ENCODE peak calls at places on chromosomes 12 and 14, in four cellular contexts. D is amniotic epithelial cell; G is activated CD4-positive, alpha-beta T cell treated with anti-CD3 and anti-CD28 coated beads, Interleukin-2, amount 10 ng/mL, durations not matched to agents 7 days and 5 days; F is hippocampal formation. E is an unnamed sample.

GRCh38 chr12:76927170-76927784 is 48.5 kb upstream of the CSRP2 start:
- DNase-seq in F (no peak), G (peak; percentile 38), D (peak; percentile 40), E (peak; percentile 56)

GRCh38 chr14:30610719-30611388 is 11.3 kb upstream of the SCFD1 start:
- DNase-seq in G (peak; percentile 28), D (peak; percentile 73), F (peak; percentile 32), E (peak; percentile 84)

GRCh38 chr12:2673966-2674810 is 120.6 kb upstream of the FKBP4 start:
- DNase-seq in D (no peak), G (no peak), F (no peak), E (no peak)

GRCh38 chr14:78690836-78691235 is 520.7 kb downstream of the NRXN3 start:
- DNase-seq in D (no peak), F (no peak), G (no peak), E (no peak)

GRCh38 chr12:83470749-83471148 is 784.0 kb downstream of the TMTC2 start:
- DNase-seq in D (no peak), G (no peak), F (no peak), E (no peak)

GRCh38 chr12:115873416-115874082 is 403.9 kb downstream of the MED13L start:
- DNase-seq in D (no peak), F (no peak), G (no peak), E (no peak)

GRCh38 chr14:104928391-104929133 is 3.9 kb downstream of the PLD4 start:
- DNase-seq in D (no peak), G (no peak), F (no peak), E (no peak)

GRCh38 chr12:117404940-117405339 is 43.5 kb upstream of the NOS1 start:
- DNase-seq in G (no peak), F (no peak), D (no peak), E (no peak)

GRCh38 chr12:132266370-132266769 is 63.0 kb downstream of the GALNT9 start:
- DNase-seq in G (no peak), D (no peak), F (no peak), E (no peak)

GRCh38 chr14:92531151-92531873 is 17.7 kb downstream of the RIN3 start:
- DNase-seq in G (no peak), F (no peak), D (no peak), E (no peak)

GRCh38 chr12:100142851-100143559 is at the start of gene BLTP3B:
- DNase-seq in D (peak; percentile 52), F (peak; percentile 92), G (peak; percentile 87), E (peak; percentile 75)

GRCh38 chr12:70543444-70543843 is 93.8 kb downstream of the PTPRB start:
- DNase-seq in F (no peak), G (no peak), D (peak; percentile 91), E (peak; percentile 100)

GRCh38 chr12:75823475-75823874 is 208.1 kb downstream of the PHLDA1 start:
- DNase-seq in G (no peak), F (no peak), D (no peak), E (no peak)

GRCh38 chr14:55847766-55848165 is 267.8 kb downstream of the KTN1 start:
- DNase-seq in F (no peak), G (no peak), D (peak; percentile 34), E (peak; percentile 60)

GRCh38 chr12:120162763-120163162 is 31.8 kb downstream of the GCN1 start:
- DNase-seq in F (no peak), D (no peak), G (no peak), E (no peak)

GRCh38 chr14:93926209-93926872 is 803 bp upstream of the FAM181A start:
- DNase-seq in G (no peak), F (peak; percentile 60), D (no peak), E (no peak)

GRCh38 chr12:27896419-27896990 is 76.0 kb downstream of the PTHLH start:
- DNase-seq in D (no peak), G (no peak), F (no peak), E (peak; percentile 12)

GRCh38 chr12:123897221-123897620 is 75.4 kb downstream of the CCDC92 start:
- DNase-seq in G (no peak), D (peak; percentile 51), F (no peak), E (peak; percentile 17)

GRCh38 chr12:53214687-53215455 is 7.8 kb upstream of the ITGB7 start:
- DNase-seq in D (no peak), F (no peak), G (no peak), E (no peak)

GRCh38 chr14:21498540-21499526 is 12.3 kb downstream of the METTL3 start:
- DNase-seq in G (peak; percentile 58), F (no peak), D (peak; percentile 42), E (peak; percentile 64)

GRCh38 chr12:105892362-105892910 is 246.3 kb downstream of the NUAK1 start:
- DNase-seq in D (no peak), F (no peak), G (no peak), E (no peak)

GRCh38 chr12:39144613-39145061 is 239.2 kb upstream of the CPNE8 start:
- DNase-seq in F (no peak), G (no peak), D (no peak), E (no peak)

GRCh38 chr14:96184737-96185136 is 19.9 kb upstream of the BDKRB2 start:
- DNase-seq in D (no peak), F (no peak), G (no peak), E (peak; percentile 10)

GRCh38 chr12:46224401-46224800 is 44.4 kb downstream of the SLC38A1 start:
- DNase-seq in D (no peak), F (peak; percentile 11), G (no peak), E (peak; percentile 88)

GRCh38 chr14:74018029-74018703 is 922 bp downstream of the ENTPD5 start:
- DNase-seq in G (peak; percentile 6), D (peak; percentile 71), F (no peak), E (peak; percentile 62)

GRCh38 chr14:21521526-21521925 is 4.6 kb downstream of the SALL2 start:
- DNase-seq in D (peak; percentile 81), F (no peak), G (no peak), E (peak; percentile 67)

GRCh38 chr12:9337656-9338055 is 129.5 kb upstream of the PZP start:
- DNase-seq in D (no peak), F (no peak), G (no peak), E (no peak)

GRCh38 chr14:103890836-103891666 is 37.2 kb upstream of the TDRD9 start:
- DNase-seq in F (no peak), D (no peak), G (no peak), E (no peak)

GRCh38 chr12:14577344-14577743 is 9.7 kb upstream of the PLBD1 start:
- DNase-seq in D (peak; percentile 77), F (no peak), G (peak; percentile 29), E (no peak)

GRCh38 chr12:12502813-12503146 is 59.9 kb downstream of the DUSP16 start:
- DNase-seq in F (no peak), D (no peak), G (no peak), E (no peak)

GRCh38 chr12:42450248-42450647 is 124.3 kb downstream of the PPHLN1 start:
- DNase-seq in G (no peak), D (peak; percentile 39), F (no peak), E (no peak)

E was measured in fibroblast of pulmonary artery.